ENCODE peak calls at places on chromosomes 3 and 15, in eight cellular contexts. L is dorsolateral prefrontal cortex, Y is PC-9, P is neural progenitor cell, U is GM23248, K is spleen, V is pancreas, T is kidney. Q is an unnamed sample.

GRCh38 chr3:195761503-195762248 is 40.9 kb downstream of the MUC20 start:
- DNase-seq in U (no peak), Y (no peak), V (no peak), T (peak), L (no peak), P (no peak), K (peak), Q (no peak)

GRCh38 chr3:196772102-196772501 is 32.4 kb downstream of the PAK2 start:
- DNase-seq in P (no peak), L (no peak), V (no peak), T (no peak), K (no peak), Y (no peak), U (no peak), Q (no peak)

GRCh38 chr3:80338366-80338765 is 570.6 kb upstream of the ROBO1 start:
- DNase-seq in U (peak), V (no peak), K (no peak), T (peak), Y (no peak), L (no peak), P (no peak), Q (no peak)

GRCh38 chr3:52036222-52036694 is 20.1 kb downstream of the DUSP7 start:
- DNase-seq in L (no peak), T (no peak), P (no peak), U (no peak), V (no peak), K (no peak), Y (peak), Q (no peak)

GRCh38 chr3:112514527-112515128 is 15.4 kb upstream of the BTLA start:
- DNase-seq in L (no peak), T (no peak), U (peak), Y (no peak), P (no peak), K (no peak), V (no peak), Q (no peak)

GRCh38 chr15:78203346-78204225 is 30.8 kb downstream of the ACSBG1 start:
- DNase-seq in Y (no peak), K (no peak), P (no peak), V (no peak), L (peak), T (no peak), U (no peak), Q (peak)

GRCh38 chr3:105527949-105528348 is 161.2 kb downstream of the ALCAM start:
- DNase-seq in L (no peak), P (no peak), U (peak), T (no peak), V (no peak), Y (peak), K (no peak), Q (peak)

GRCh38 chr3:27613846-27614500 is 108.2 kb downstream of the EOMES start:
- DNase-seq in T (no peak), K (no peak), P (no peak), V (no peak), U (peak), Y (no peak), L (no peak), Q (no peak)

GRCh38 chr3:65951836-65952505 is 86.7 kb downstream of the MAGI1 start:
- DNase-seq in T (no peak), L (no peak), Y (peak), P (no peak), V (no peak), K (no peak), U (no peak), Q (no peak)

GRCh38 chr15:64774556-64775523 is 549 bp downstream of the RBPMS2 start:
- DNase-seq in T (peak), Y (no peak), P (peak), U (peak), K (no peak), L (no peak), V (peak), Q (no peak)

GRCh38 chr3:64341355-64341754 is 116.1 kb upstream of the PRICKLE2 start:
- DNase-seq in T (no peak), U (peak), P (peak), K (no peak), V (no peak), L (peak), Y (no peak), Q (no peak)

GRCh38 chr3:185175370-185175987 is 22.6 kb upstream of the C3orf70 start:
- DNase-seq in Y (no peak), K (no peak), L (peak), V (no peak), T (peak), P (peak), U (no peak), Q (no peak)

GRCh38 chr3:31579828-31580227 is 47.1 kb downstream of the STT3B start:
- DNase-seq in P (no peak), V (no peak), Y (no peak), U (no peak), K (no peak), L (no peak), T (no peak), Q (no peak)

GRCh38 chr15:101243420-101243819 is 8.4 kb downstream of the CHSY1 start:
- DNase-seq in T (no peak), K (peak), U (no peak), P (no peak), V (no peak), L (no peak), Y (no peak), Q (no peak)

GRCh38 chr3:145094355-145094941 is 1066.5 kb downstream of the PLOD2 start:
- DNase-seq in L (no peak), U (peak), T (no peak), K (no peak), P (peak), Y (no peak), V (no peak), Q (no peak)

GRCh38 chr15:31383150-31383549 is 56.5 kb downstream of the KLF13 start:
- DNase-seq in Y (no peak), L (no peak), K (no peak), T (no peak), U (no peak), P (no peak), V (no peak), Q (no peak)
- H3K27ac ChIP-seq in Y (no peak), L (peak), K (no peak), T (no peak), U (no peak), P (no peak), V (no peak), Q (no peak)

GRCh38 chr15:67948215-67948614 is 105.9 kb upstream of the PIAS1 start:
- DNase-seq in Y (no peak), L (no peak), V (no peak), P (no peak), T (no peak), K (no peak), U (no peak), Q (no peak)
- H3K27ac ChIP-seq in Y (no peak), L (no peak), V (no peak), P (no peak), T (no peak), K (no peak), U (no peak), Q (no peak)

GRCh38 chr3:13624671-13625125 is 75.8 kb downstream of the FBLN2 start:
- DNase-seq in V (no peak), T (peak), Y (no peak), K (peak), U (no peak), P (no peak), L (no peak), Q (no peak)
- H3K27ac ChIP-seq in V (no peak), T (no peak), Y (no peak), K (no peak), U (no peak), P (no peak), L (no peak), Q (no peak)

GRCh38 chr15:50628421-50628820 is 58.2 kb downstream of the TRPM7 start:
- DNase-seq in L (no peak), V (no peak), Y (no peak), K (no peak), T (no peak), U (no peak), P (no peak), Q (no peak)
- H3K27ac ChIP-seq in L (no peak), V (no peak), Y (no peak), K (no peak), T (no peak), U (no peak), P (no peak), Q (no peak)

GRCh38 chr3:30458781-30459180 is 147.6 kb upstream of the TGFBR2 start:
- DNase-seq in K (no peak), V (no peak), P (no peak), U (no peak), L (no peak), T (no peak), Y (no peak), Q (no peak)
- H3K27ac ChIP-seq in K (no peak), V (no peak), P (no peak), U (no peak), L (no peak), T (no peak), Y (no peak), Q (no peak)

GRCh38 chr15:80161473-80162016 is 8.7 kb downstream of the FAH start:
- DNase-seq in Y (no peak), L (no peak), P (no peak), T (no peak), U (no peak), K (no peak), V (no peak), Q (peak)

GRCh38 chr15:80160570-80161156 is 7.9 kb downstream of the FAH start:
- DNase-seq in L (no peak), Y (peak), V (no peak), K (peak), U (peak), P (no peak), T (no peak), Q (peak)

GRCh38 chr15:80162059-80162554 is 9.3 kb downstream of the FAH start:
- DNase-seq in L (no peak), Y (no peak), U (no peak), T (no peak), P (no peak), V (no peak), K (no peak), Q (peak)

GRCh38 chr15:80159301-80159700 is 6.5 kb downstream of the FAH start:
- DNase-seq in V (no peak), T (no peak), P (no peak), Y (no peak), U (no peak), K (no peak), L (no peak), Q (peak)

DNA sequence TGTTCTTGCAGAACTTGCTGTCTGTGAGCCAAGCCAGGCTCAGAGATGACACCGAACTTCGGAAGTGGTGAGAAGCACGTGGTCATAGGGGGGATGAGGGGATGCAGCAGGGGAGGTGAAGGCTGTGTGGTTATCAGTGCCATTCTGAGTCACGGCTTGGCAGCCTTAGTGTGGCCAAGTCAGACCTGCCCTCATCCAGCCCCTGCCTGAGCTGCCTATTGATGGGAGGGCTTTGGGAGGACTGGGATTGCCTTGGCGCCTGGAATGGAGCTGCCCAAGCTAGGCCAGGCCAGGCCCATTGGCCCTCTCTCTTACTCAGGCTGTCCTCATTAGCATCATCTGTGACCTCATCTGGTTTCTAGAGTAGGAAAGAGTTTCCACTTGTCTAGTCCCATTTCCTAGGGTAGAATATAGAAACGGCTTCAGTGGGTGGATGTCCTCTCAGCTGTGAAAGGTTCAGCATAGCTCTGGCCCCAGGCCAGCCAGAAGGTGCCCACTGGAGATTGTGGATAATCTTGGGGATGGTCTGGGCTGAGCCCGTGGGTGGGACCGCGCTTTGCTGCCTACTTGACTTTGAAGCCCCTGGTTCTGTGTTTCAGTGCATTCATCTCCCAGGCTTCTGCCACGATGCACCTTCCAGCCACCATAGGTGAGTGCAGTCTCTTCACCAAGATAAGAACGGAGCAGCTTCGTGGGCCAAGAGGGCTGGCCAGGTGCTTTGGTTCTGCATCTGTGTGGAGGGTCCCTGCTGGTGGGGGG is 7.2 kb downstream of the FAH start:
- DNase-seq in V (no peak), L (no peak), K (no peak), U (peak), Y (no peak), P (no peak), T (no peak), Q (peak)
- H3K27ac ChIP-seq in V (no peak), L (no peak), K (peak), U (peak), Y (peak), P (no peak), T (peak), Q (peak)

DNA sequence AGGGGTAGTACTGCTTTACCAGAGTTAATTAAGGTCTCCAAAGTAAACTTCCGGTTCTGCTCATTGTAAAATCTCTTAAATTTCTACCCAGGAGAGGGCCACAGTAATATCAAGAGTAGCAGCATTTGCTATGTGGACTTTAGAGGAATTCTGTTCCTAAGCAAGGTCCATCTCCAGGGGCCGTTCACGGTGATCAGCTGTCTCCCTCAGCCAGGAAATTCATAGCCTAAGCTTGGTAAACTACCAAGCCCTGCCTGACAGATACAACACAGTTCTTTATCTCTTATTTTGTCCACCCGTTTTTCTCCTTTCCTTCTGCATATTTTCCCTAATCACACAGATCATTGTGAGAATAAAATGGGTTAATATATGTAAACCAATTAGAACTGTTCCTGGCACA is 2.3 kb downstream of the DUT start:
- DNase-seq in L (no peak), Y (no peak), U (no peak), P (no peak), K (no peak), V (no peak), T (no peak), Q (no peak)
- H3K27ac ChIP-seq in L (no peak), Y (no peak), U (no peak), P (no peak), K (no peak), V (no peak), T (no peak), Q (peak)

Q was measured in RWPE2.